ENCODE peak calls at places on chromosomes 3 and 15, in six cellular contexts. B is effector memory CD4-positive, alpha-beta T cell; W is GM12865; Y is HL-60; E is Daoy; T is ELF-1. J is an unnamed sample.

GRCh38 chr3:58521917-58522680 is 14.9 kb downstream of the ACOX2 start:
- DNase-seq in B (no peak), W (no peak), Y (no peak), E (no peak), T (peak), J (no peak)

GRCh38 chr15:40829155-40829554 is 647 bp upstream of the PPP1R14D start:
- DNase-seq in B (no peak), W (no peak), Y (no peak), E (no peak), T (no peak), J (no peak)

GRCh38 chr15:72338617-72339321 is 18.8 kb upstream of the CELF6 start:
- DNase-seq in B (no peak), W (no peak), Y (peak), E (no peak), T (no peak), J (no peak)

GRCh38 chr15:88344786-88345185 is 88.2 kb upstream of the NTRK3 start:
- DNase-seq in B (no peak), W (no peak), Y (no peak), E (no peak), T (no peak), J (no peak)

GRCh38 chr3:127034990-127035652 is 52.2 kb downstream of the PLXNA1 start:
- DNase-seq in B (no peak), W (no peak), Y (no peak), E (no peak), T (no peak), J (no peak)

GRCh38 chr15:71153823-71154524 is 38.7 kb downstream of the THSD4 start:
- DNase-seq in B (no peak), W (no peak), Y (no peak), E (no peak), T (no peak), J (peak)

GRCh38 chr3:159938712-159939111 is 49.9 kb upstream of the IL12A start:
- DNase-seq in B (no peak), W (no peak), Y (no peak), E (no peak), T (no peak), J (no peak)

GRCh38 chr15:72319360-72319984 is 485 bp downstream of the CELF6 start:
- DNase-seq in B (peak), W (peak), Y (no peak), E (peak), T (peak), J (peak)

GRCh38 chr15:85331666-85332261 is 48.6 kb upstream of the AKAP13 start:
- DNase-seq in B (no peak), W (peak), Y (no peak), E (no peak), T (no peak), J (no peak)

GRCh38 chr15:74723754-74724334 is 1.5 kb downstream of the CYP1A1 start:
- DNase-seq in B (no peak), W (peak), Y (no peak), E (peak), T (peak), J (peak)

GRCh38 chr15:79170256-79170664 is 79.7 kb upstream of the RASGRF1 start:
- DNase-seq in B (no peak), W (no peak), Y (no peak), E (peak), T (no peak), J (no peak)

GRCh38 chr3:111662907-111663306 is 67.8 kb upstream of the ZBED2 start:
- DNase-seq in B (no peak), W (no peak), Y (peak), E (no peak), T (no peak), J (no peak)

GRCh38 chr3:28577941-28578340 is 229.3 kb upstream of the AZI2 start:
- DNase-seq in B (no peak), W (no peak), Y (no peak), E (no peak), T (no peak), J (no peak)

GRCh38 chr3:172367205-172368105 is 80.8 kb downstream of the GHSR start:
- DNase-seq in B (no peak), W (no peak), Y (no peak), E (peak), T (no peak), J (peak)

GRCh38 chr15:39165026-39165706 is 415.7 kb upstream of the THBS1 start:
- DNase-seq in B (no peak), W (no peak), Y (no peak), E (no peak), T (no peak), J (no peak)

GRCh38 chr3:123481071-123481470 is 32.2 kb upstream of the ADCY5 start:
- DNase-seq in B (no peak), W (no peak), Y (no peak), E (no peak), T (no peak), J (no peak)

GRCh38 chr15:89625716-89626115 is 29.6 kb downstream of the KIF7 start:
- DNase-seq in B (no peak), W (no peak), Y (no peak), E (no peak), T (no peak), J (no peak)

GRCh38 chr3:49865198-49865784 is 4.4 kb downstream of the CAMKV start:
- DNase-seq in B (no peak), W (no peak), Y (no peak), E (no peak), T (no peak), J (no peak)

GRCh38 chr3:189331002-189331418 is 159.2 kb downstream of the TPRG1 start:
- DNase-seq in B (no peak), W (peak), Y (no peak), E (no peak), T (no peak), J (no peak)

GRCh38 chr3:23821858-23822257 is 16.1 kb downstream of the UBE2E1 start:
- DNase-seq in B (no peak), W (no peak), Y (no peak), E (no peak), T (no peak), J (no peak)

J was measured in A673.